ENCODE peak calls at places on chromosomes 13 and 19, in nine cellular contexts. I, D, Y, N, W, L, S, K and R are unnamed samples. For H3K4me1, the result is how much of the 10 kb centered on the place peaks cover.

GRCh38 chr13:54312885-54313284 is 1284.3 kb downstream of the OLFM4 start:
- DNase-seq in I (no peak), D (no peak), Y (no peak), N (no peak), W (no peak), L (no peak), S (no peak), K (no peak), R (no peak)

GRCh38 chr13:109126973-109127615 is 497.7 kb downstream of the MYO16 start:
- DNase-seq in I (no peak), D (no peak), Y (no peak), N (no peak), W (no peak), L (no peak), S (no peak), K (no peak), R (no peak)

GRCh38 chr19:16121141-16121540 is 9.5 kb downstream of the RAB8A start:
- DNase-seq in I (no peak), D (no peak), Y (no peak), N (no peak), W (no peak), L (no peak), S (no peak), K (no peak), R (no peak)

GRCh38 chr13:76053181-76053580 is 417.1 kb downstream of the LMO7 start:
- DNase-seq in I (no peak), D (no peak), Y (peak), N (no peak), W (no peak), L (no peak), S (no peak), K (no peak), R (no peak)

GRCh38 chr13:76336889-76337844 is 549.0 kb downstream of the KCTD12 start:
- DNase-seq in I (no peak), D (no peak), Y (no peak), N (no peak), W (no peak), L (no peak), S (no peak), K (no peak), R (no peak)

GRCh38 chr13:104011505-104012270 is 945.5 kb upstream of the SLC10A2 start:
- DNase-seq in I (no peak), D (no peak), Y (peak), N (no peak), W (no peak), L (no peak), S (no peak), K (peak), R (peak)

GRCh38 chr19:38534574-38534973 is 83.2 kb downstream of the MAP4K1 start:
- DNase-seq in I (no peak), D (no peak), Y (no peak), N (no peak), W (no peak), L (no peak), S (no peak), K (no peak), R (no peak)

GRCh38 chr13:96178759-96179158 is 88.9 kb downstream of the HS6ST3 start:
- DNase-seq in I (no peak), D (no peak), Y (no peak), N (no peak), W (no peak), L (no peak), S (no peak), K (no peak), R (no peak)

GRCh38 chr13:62085337-62085736 is 669.7 kb upstream of the PCDH20 start:
- DNase-seq in I (no peak), D (no peak), Y (peak), N (no peak), W (no peak), L (no peak), S (no peak), K (no peak), R (no peak)

GRCh38 chr19:47421844-47422395 is 2.6 kb upstream of the MEIS3 start:
- DNase-seq in I (no peak), D (no peak), Y (peak), N (no peak), W (no peak), L (no peak), S (no peak), K (no peak), R (no peak)

GRCh38 chr19:29517412-29517811 is 8.4 kb upstream of the VSTM2B start:
- DNase-seq in I (no peak), D (peak), Y (no peak), N (no peak), W (no peak), L (no peak), S (no peak), K (no peak), R (no peak)

GRCh38 chr13:34208326-34208725 is 390.4 kb downstream of the RFC3 start:
- DNase-seq in I (no peak), D (no peak), Y (no peak), N (no peak), W (no peak), L (no peak), S (no peak), K (no peak), R (no peak)

GRCh38 chr19:4375164-4375619 is 25.2 kb downstream of the SH3GL1 start:
- DNase-seq in I (peak), D (no peak), Y (peak), N (no peak), W (peak), L (no peak), S (no peak), K (peak), R (peak)

GRCh38 chr19:4375620-4376228 is 24.6 kb downstream of the SH3GL1 start:
- DNase-seq in I (no peak), D (no peak), Y (peak), N (no peak), W (peak), L (no peak), S (peak), K (no peak), R (peak)

GRCh38 chr19:4374451-4375163 is 25.7 kb downstream of the SH3GL1 start:
- DNase-seq in I (peak), D (peak), Y (peak), N (no peak), W (peak), L (peak), S (peak), K (peak), R (peak)

GRCh38 chr19:4376991-4377781 is 23.2 kb downstream of the SH3GL1 start:
- DNase-seq in I (no peak), D (no peak), Y (no peak), N (no peak), W (no peak), L (no peak), S (no peak), K (peak), R (peak)

DNA sequence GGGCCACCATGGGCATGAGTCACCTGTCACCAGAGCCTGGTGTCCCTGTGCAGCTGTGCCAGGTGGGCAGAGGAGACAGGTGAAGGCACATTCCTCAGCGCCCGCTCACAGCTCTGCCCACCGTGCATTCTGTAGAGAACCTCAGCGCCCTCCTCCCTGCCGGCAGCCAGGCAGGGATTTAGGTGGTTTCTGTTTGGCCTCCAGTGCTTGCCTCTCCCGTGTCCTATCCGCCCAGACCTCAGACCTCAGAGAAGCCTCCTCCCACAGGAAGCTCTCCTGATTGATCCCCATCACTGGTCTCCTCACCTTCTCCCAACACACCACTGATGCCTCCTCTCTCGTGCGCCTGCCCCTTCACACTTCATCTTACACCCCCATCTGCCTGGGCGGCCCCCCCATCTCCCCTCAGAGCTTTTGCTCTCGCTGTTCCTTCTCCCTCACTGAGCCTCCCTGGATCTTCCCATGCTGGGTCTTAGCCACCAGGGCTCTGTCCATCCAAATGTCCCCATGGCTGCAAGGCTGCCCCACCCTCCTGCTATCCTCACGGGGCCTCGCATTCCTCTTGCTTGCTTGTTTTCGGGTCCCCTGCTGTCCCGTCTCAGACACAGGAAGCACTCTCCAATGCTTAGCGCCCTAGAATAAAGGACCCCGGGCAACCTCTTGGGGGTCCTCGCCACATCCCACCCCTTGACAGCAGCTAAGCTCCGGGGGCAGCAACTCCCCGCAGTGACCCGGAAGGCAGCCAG is 23.9 kb downstream of the SH3GL1 start:
- DNase-seq in I (no peak), D (no peak), Y (no peak), N (no peak), W (no peak), L (no peak), S (peak), K (no peak), R (no peak)
- H3K4me1 ChIP-seq in I (under half), D (half or more), Y (under half), N (half or more), W (under half), L (half or more), S (half or more), K (half or more), R (half or more)

GRCh38 chr19:5973376-5973775 is 4.6 kb downstream of the RANBP3 start:
- DNase-seq in I (no peak), D (peak), Y (no peak), N (no peak), W (no peak), L (no peak), S (no peak), K (no peak), R (no peak)
- H3K4me1 ChIP-seq in I (under half), D (half or more), Y (under half), N (half or more), W (half or more), L (half or more), S (under half), K (half or more), R (half or more)

GRCh38 chr19:30649149-30649548 is 277.0 kb downstream of the ZNF536 start:
- DNase-seq in I (no peak), D (no peak), Y (no peak), N (no peak), W (no peak), L (no peak), S (no peak), K (no peak), R (no peak)
- H3K4me1 ChIP-seq in I (under half), D (under half), Y (under half), N (under half), W (under half), L (under half), S (under half), K (under half), R (under half)

DNA sequence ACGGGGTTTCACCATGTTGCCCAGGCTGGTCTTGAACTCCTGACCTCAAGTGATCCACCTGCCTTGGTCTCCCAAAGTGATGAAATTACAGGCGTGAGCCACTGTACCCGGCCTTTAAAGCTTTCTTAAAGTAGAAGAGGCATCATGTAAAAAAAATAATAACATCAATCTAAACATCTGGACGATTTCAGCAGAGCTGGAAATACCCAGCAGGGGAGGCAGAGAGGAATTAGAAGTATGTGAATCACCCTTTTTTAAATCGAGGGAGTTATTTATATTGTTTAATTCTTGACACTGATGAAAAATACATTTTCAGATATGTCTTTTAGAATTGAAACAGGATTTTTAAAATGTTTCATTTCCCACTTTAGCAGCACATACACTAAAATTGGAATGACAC is 37.4 kb upstream of the MTIF3 start:
- DNase-seq in I (no peak), D (no peak), Y (no peak), N (no peak), W (no peak), L (no peak), S (no peak), K (no peak), R (no peak)
- H3K4me1 ChIP-seq in I (under half), D (under half), Y (under half), N (under half), W (under half), L (under half), S (under half), K (under half), R (under half)

GRCh38 chr19:4388171-4389063 is 11.9 kb downstream of the SH3GL1 start:
- DNase-seq in I (no peak), D (peak), Y (no peak), N (no peak), W (no peak), L (no peak), S (peak), K (peak), R (no peak)
- H3K4me1 ChIP-seq in I (under half), D (half or more), Y (under half), N (under half), W (half or more), L (half or more), S (half or more), K (half or more), R (half or more)

GRCh38 chr19:20776083-20777076 is at the start of gene ZNF66:
- DNase-seq in I (peak), D (peak), Y (peak), N (peak), W (peak), L (peak), S (peak), K (peak), R (peak)
- H3K4me1 ChIP-seq in I (under half), D (under half), Y (under half), N (under half), W (under half), L (under half), S (under half), K (under half), R (under half)

DNA sequence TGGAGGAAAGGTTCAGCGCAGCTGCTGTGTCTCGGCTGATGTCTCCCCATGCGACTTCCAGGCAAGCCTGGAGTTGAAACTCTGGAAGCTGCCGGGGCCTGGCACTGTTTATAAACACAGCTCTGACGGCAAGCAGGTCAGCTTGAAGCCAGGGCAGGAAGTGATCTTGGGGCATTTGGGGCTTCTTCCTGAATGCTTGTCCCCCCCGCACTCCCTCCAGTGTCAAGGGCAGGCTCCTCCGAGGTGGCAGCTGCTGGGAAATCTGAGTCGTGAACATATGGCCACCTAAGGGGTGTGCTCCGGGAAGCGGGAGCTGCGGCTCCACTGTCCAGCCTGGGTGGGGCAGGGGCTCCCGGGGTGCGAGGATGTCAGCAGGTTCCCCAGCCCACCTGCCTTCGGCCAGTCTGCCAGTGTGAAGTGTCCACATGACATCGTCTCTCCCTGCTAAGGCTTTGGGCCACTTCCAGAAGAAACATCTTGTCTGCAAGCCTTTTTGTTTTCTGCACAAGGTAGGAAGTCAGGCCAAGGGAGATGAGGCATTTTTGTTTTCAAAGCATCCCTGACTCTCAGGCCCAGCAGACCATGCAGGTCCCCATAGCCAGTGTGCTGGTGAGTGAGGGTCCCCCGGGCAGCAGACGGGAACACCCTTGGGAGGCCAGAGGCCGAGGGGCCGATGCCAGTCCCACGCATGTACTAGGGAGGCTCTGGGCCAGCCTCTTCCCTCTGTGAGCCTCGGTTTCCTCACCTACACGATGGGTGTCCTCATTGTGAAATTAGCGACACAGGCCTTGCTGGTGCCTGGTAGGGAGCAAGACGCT is 2.7 kb downstream of the PIAS4 start:
- DNase-seq in I (no peak), D (no peak), Y (no peak), N (no peak), W (no peak), L (no peak), S (no peak), K (no peak), R (peak)
- H3K4me1 ChIP-seq in I (under half), D (half or more), Y (under half), N (under half), W (under half), L (half or more), S (half or more), K (half or more), R (half or more)

GRCh38 chr13:28438598-28439334 is 56.2 kb downstream of the FLT1 start:
- DNase-seq in I (no peak), D (no peak), Y (peak), N (no peak), W (no peak), L (no peak), S (no peak), K (no peak), R (no peak)
- H3K4me1 ChIP-seq in I (under half), D (under half), Y (under half), N (under half), W (under half), L (half or more), S (under half), K (under half), R (under half)

GRCh38 chr19:8486661-8487136 is 15.7 kb downstream of the PRAM1 start:
- DNase-seq in I (peak), D (peak), Y (no peak), N (no peak), W (no peak), L (no peak), S (no peak), K (no peak), R (no peak)
- H3K4me1 ChIP-seq in I (under half), D (under half), Y (under half), N (under half), W (under half), L (under half), S (under half), K (under half), R (under half)